ENCODE peak calls at places on chromosome 5, in five cellular contexts. R is PC-3, I is fibroblast of lung, C is epithelial cell of esophagus, J is fibroblast of pulmonary artery. O is an unnamed sample.

GRCh38 chr5:128673411-128673957 is 135.4 kb upstream of the FBN2 start:
- DNase-seq in R (no peak), I (no peak), C (no peak), J (no peak), O (peak; percentile 5)

GRCh38 chr5:2750026-2750757 is 1.3 kb downstream of the IRX2 start:
- DNase-seq in R (no peak), I (no peak), C (peak; percentile 39), J (no peak), O (peak; percentile 4)

GRCh38 chr5:18772475-18772874 is 1138.2 kb downstream of the TAF11L14 start:
- DNase-seq in R (peak; percentile 88), I (peak; percentile 37), C (peak; percentile 82), J (peak; percentile 2), O (no peak)

GRCh38 chr5:172107606-172108005 is 80.4 kb downstream of the STK10 start:
- DNase-seq in R (peak; percentile 57), I (peak; percentile 95), C (peak; percentile 49), J (peak; percentile 80), O (peak; percentile 89)

GRCh38 chr5:40410231-40410861 is 269.4 kb upstream of the PTGER4 start:
- DNase-seq in R (peak; percentile 71), I (peak; percentile 85), C (peak; percentile 53), J (peak; percentile 80), O (peak; percentile 83)

GRCh38 chr5:172137046-172137445 is 51.0 kb downstream of the STK10 start:
- DNase-seq in R (no peak), I (no peak), C (peak; percentile 16), J (no peak), O (no peak)

GRCh38 chr5:152144556-152144955 is 219.9 kb upstream of the GLRA1 start:
- DNase-seq in R (no peak), I (no peak), C (no peak), J (no peak), O (no peak)

GRCh38 chr5:167485395-167485794 is 806.0 kb upstream of the WWC1 start:
- DNase-seq in R (no peak), I (peak; percentile 52), C (no peak), J (no peak), O (no peak)

GRCh38 chr5:136337788-136338187 is 27.6 kb downstream of the TRPC7 start:
- DNase-seq in R (no peak), I (no peak), C (no peak), J (no peak), O (no peak)

GRCh38 chr5:56211298-56211865 is 21.7 kb downstream of the ANKRD55 start:
- DNase-seq in R (peak; percentile 75), I (peak; percentile 89), C (peak; percentile 51), J (peak; percentile 96), O (peak; percentile 97)

GRCh38 chr5:144150996-144151395 is 19.5 kb downstream of the YIPF5 start:
- DNase-seq in R (peak; percentile 10), I (peak; percentile 56), C (no peak), J (peak; percentile 33), O (peak; percentile 21)

GRCh38 chr5:343461-344401 is 22.2 kb downstream of the AHRR start:
- DNase-seq in R (peak; percentile 34), I (peak; percentile 70), C (peak; percentile 47), J (peak; percentile 70), O (peak; percentile 65)

GRCh38 chr5:1909346-1909985 is 26.7 kb upstream of the IRX4 start:
- DNase-seq in R (no peak), I (no peak), C (no peak), J (no peak), O (no peak)

GRCh38 chr5:120464627-120465280 is 654 bp downstream of the PRR16 start:
- DNase-seq in R (peak; percentile 25), I (peak; percentile 65), C (peak; percentile 34), J (no peak), O (peak; percentile 66)

GRCh38 chr5:370959-371810 is 49.7 kb downstream of the AHRR start:
- DNase-seq in R (no peak), I (no peak), C (no peak), J (no peak), O (no peak)

GRCh38 chr5:61467766-61468482 is 135.9 kb downstream of the ZSWIM6 start:
- DNase-seq in R (peak; percentile 43), I (peak; percentile 90), C (no peak), J (peak; percentile 19), O (peak; percentile 46)

GRCh38 chr5:58497956-58498942 is 7.0 kb downstream of the GAPT start:
- DNase-seq in R (peak; percentile 44), I (peak; percentile 27), C (peak; percentile 53), J (peak; percentile 63), O (peak; percentile 53)

GRCh38 chr5:127367912-127368468 is 77.4 kb downstream of the MEGF10 start:
- DNase-seq in R (no peak), I (no peak), C (peak; percentile 35), J (no peak), O (no peak)

GRCh38 chr5:125798311-125798710 is 624.9 kb upstream of the GRAMD2B start:
- DNase-seq in R (peak; percentile 58), I (peak; percentile 42), C (peak; percentile 59), J (peak; percentile 73), O (peak; percentile 70)

GRCh38 chr5:108421713-108422112 is 39.8 kb upstream of the FBXL17 start:
- DNase-seq in R (peak; percentile 90), I (peak; percentile 13), C (peak; percentile 32), J (no peak), O (no peak)

GRCh38 chr5:173946353-173946752 is 42.6 kb upstream of the C5orf47 start:
- DNase-seq in R (no peak), I (no peak), C (no peak), J (no peak), O (no peak)

GRCh38 chr5:56951131-56951945 is 585 bp downstream of the MIER3 start:
- DNase-seq in R (no peak), I (peak; percentile 2), C (peak; percentile 3), J (no peak), O (peak; percentile 3)

GRCh38 chr5:127186657-127187056 is 103.9 kb upstream of the MEGF10 start:
- DNase-seq in R (peak; percentile 59), I (peak; percentile 14), C (no peak), J (no peak), O (peak; percentile 21)

GRCh38 chr5:91311168-91311696 is 71.9 kb downstream of the ARRDC3 start:
- DNase-seq in R (no peak), I (no peak), C (no peak), J (no peak), O (no peak)
- H3K4me3 ChIP-seq in R (peak overlapping the region; percentile 17), I (no peak overlapping the region), C (no peak overlapping the region), J (no peak overlapping the region), O (no peak overlapping the region)

GRCh38 chr5:41519801-41520200 is 9.4 kb upstream of the PLCXD3 start:
- DNase-seq in R (peak; percentile 69), I (no peak), C (peak; percentile 5), J (peak; percentile 33), O (peak; percentile 39)
- TF ChIP-seq CTCF in R (peak; percentile 81), I (no peak), C (no peak), J (no peak), O (peak; percentile 28)

DNA sequence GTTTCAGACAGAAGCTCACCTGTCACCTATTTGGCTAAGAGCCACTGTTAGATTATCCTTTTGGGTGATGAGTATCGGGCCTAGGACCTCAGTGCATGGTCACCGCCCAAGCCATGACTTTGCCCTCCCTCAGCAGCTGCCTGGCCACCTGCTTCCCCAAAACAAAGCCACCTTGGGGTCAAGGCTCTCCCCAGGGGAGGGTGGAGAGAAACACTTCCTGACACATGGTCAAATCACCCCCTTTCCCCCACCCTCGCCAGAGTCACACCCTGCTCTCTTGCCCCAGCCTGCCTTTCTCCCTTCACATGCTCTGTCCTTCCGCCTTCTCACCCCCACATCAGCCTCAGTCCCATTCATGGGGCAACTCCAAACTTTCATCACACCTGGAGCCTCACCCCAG is 1.7 kb upstream of the HBEGF start:
- DNase-seq in R (peak; percentile 53), I (no peak), C (peak; percentile 99), J (no peak), O (no peak)
- H3K4me3 ChIP-seq in R (no peak overlapping the region), I (no peak overlapping the region), C (no peak overlapping the region), J (no peak overlapping the region), O (no peak overlapping the region)

GRCh38 chr5:137825165-137825564 is 42.5 kb upstream of the MYOT start:
- DNase-seq in R (peak; percentile 67), I (peak; percentile 21), C (peak; percentile 56), J (no peak), O (no peak)

GRCh38 chr5:137819768-137820167 is 47.9 kb upstream of the MYOT start:
- DNase-seq in R (no peak), I (no peak), C (peak; percentile 19), J (no peak), O (no peak)

GRCh38 chr5:137822983-137823382 is 44.7 kb upstream of the MYOT start:
- DNase-seq in R (no peak), I (no peak), C (no peak), J (no peak), O (no peak)

GRCh38 chr5:137826067-137826466 is 41.6 kb upstream of the MYOT start:
- DNase-seq in R (no peak), I (no peak), C (no peak), J (no peak), O (no peak)

GRCh38 chr5:137822158-137822764 is 45.4 kb upstream of the MYOT start:
- DNase-seq in R (peak; percentile 70), I (peak; percentile 36), C (peak; percentile 58), J (peak; percentile 60), O (peak; percentile 42)
- TF ChIP-seq CTCF in R (peak; percentile 65), I (peak; percentile 48), C (peak; percentile 63), J (peak; percentile 60), O (peak; percentile 43)

GRCh38 chr5:111111956-111112355 is 19.8 kb downstream of the WDR36 start:
- DNase-seq in R (no peak), I (no peak), C (no peak), J (no peak), O (no peak)
- H3K4me3 ChIP-seq in R (no peak overlapping the region), I (no peak overlapping the region), C (no peak overlapping the region), J (no peak overlapping the region), O (no peak overlapping the region)

DNA sequence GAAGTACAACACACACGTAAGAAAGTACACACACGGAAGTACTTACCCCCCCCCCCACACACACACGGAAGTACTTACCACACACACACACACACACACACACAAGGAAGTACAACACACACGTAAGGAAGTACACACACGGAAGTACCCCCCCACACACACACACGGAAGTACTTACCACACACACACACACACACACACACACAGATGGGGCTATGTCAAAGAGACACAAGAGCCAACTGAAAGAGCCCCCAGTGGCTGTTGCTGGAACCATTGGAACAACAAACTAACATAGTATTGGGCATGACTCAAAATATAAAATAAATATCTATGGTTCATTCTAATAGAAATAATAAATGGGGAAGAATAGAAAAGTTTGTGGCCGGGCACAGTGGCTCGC is 4.9 kb upstream of the MAPK9 start:
- DNase-seq in R (no peak), I (peak; percentile 40), C (no peak), J (no peak), O (peak; percentile 22)
- TF ChIP-seq CTCF in R (no peak), I (no peak), C (no peak), J (no peak), O (peak; percentile 21)

GRCh38 chr5:72205431-72206009 is 98.2 kb downstream of the MAP1B start:
- DNase-seq in R (no peak), I (peak; percentile 70), C (no peak), J (no peak), O (peak; percentile 32)

GRCh38 chr5:72203251-72203845 is 96.1 kb downstream of the MAP1B start:
- DNase-seq in R (no peak), I (peak; percentile 84), C (no peak), J (no peak), O (no peak)

GRCh38 chr5:72199681-72200080 is 92.4 kb downstream of the MAP1B start:
- DNase-seq in R (no peak), I (no peak), C (no peak), J (no peak), O (no peak)

GRCh38 chr5:72204946-72205345 is 97.7 kb downstream of the MAP1B start:
- DNase-seq in R (no peak), I (peak; percentile 44), C (no peak), J (no peak), O (no peak)

GRCh38 chr5:72202331-72202825 is 95.1 kb downstream of the MAP1B start:
- DNase-seq in R (no peak), I (no peak), C (no peak), J (no peak), O (no peak)
- H3K4me3 ChIP-seq in R (no peak overlapping the region), I (no peak overlapping the region), C (no peak overlapping the region), J (no peak overlapping the region), O (no peak overlapping the region)

O was measured in fibroblast of the aortic adventitia.